ENCODE peak calls at places on chromosomes 12 and 14, in ten cellular contexts. One of them, this sample, is unnamed.
A peak's percentile ranks its signal among the peaks of the same experiment; 100 is the strongest.

GRCh38 chr14:70422538-70422937 is 5.6 kb upstream of the SYNJ2BP start:
- DNase-seq in Peyer's patch: no peak
- DNase-seq in lower leg skin: no peak
- DNase-seq in ovary: no peak
- DNase-seq in A549: no peak
- DNase-seq in GM12892: no peak
- DNase-seq in uterus: no peak
- DNase-seq in stomach: no peak
- DNase-seq in K562: no peak
- DNase-seq in suprapubic skin: no peak
- DNase-seq in this sample: no peak

GRCh38 chr12:130826151-130826801 is 12.8 kb downstream of the STX2 start:
- DNase-seq in Peyer's patch: peak; percentile 39
- DNase-seq in lower leg skin: no peak
- DNase-seq in ovary: peak; percentile 49
- DNase-seq in A549: peak; percentile 76
- DNase-seq in GM12892: no peak
- DNase-seq in uterus: no peak
- DNase-seq in stomach: no peak
- DNase-seq in K562: peak; percentile 89
- DNase-seq in suprapubic skin: no peak
- DNase-seq in this sample: peak; percentile 67

GRCh38 chr12:131869871-131870418 is 24.5 kb upstream of the ULK1 start:
- DNase-seq in Peyer's patch: no peak
- DNase-seq in lower leg skin: no peak
- DNase-seq in ovary: no peak
- DNase-seq in A549: peak; percentile 87
- DNase-seq in GM12892: no peak
- DNase-seq in uterus: no peak
- DNase-seq in stomach: no peak
- DNase-seq in K562: no peak
- DNase-seq in suprapubic skin: no peak
- DNase-seq in this sample: peak; percentile 63

GRCh38 chr12:131415781-131416180 is 295.1 kb upstream of the SFSWAP start:
- DNase-seq in Peyer's patch: no peak
- DNase-seq in lower leg skin: no peak
- DNase-seq in ovary: no peak
- DNase-seq in A549: peak; percentile 56
- DNase-seq in GM12892: no peak
- DNase-seq in uterus: no peak
- DNase-seq in stomach: no peak
- DNase-seq in K562: peak; percentile 92
- DNase-seq in suprapubic skin: no peak
- DNase-seq in this sample: no peak

GRCh38 chr14:25049559-25050493 is at the start of gene STXBP6:
- DNase-seq in Peyer's patch: no peak
- DNase-seq in lower leg skin: peak; percentile 51
- DNase-seq in ovary: peak; percentile 50
- DNase-seq in A549: peak; percentile 35
- DNase-seq in GM12892: peak; percentile 25
- DNase-seq in uterus: peak; percentile 70
- DNase-seq in stomach: peak; percentile 77
- DNase-seq in K562: no peak
- DNase-seq in suprapubic skin: peak; percentile 80
- DNase-seq in this sample: no peak

GRCh38 chr12:48125985-48126384 is 6.8 kb downstream of the PFKM start:
- DNase-seq in Peyer's patch: no peak
- DNase-seq in lower leg skin: no peak
- DNase-seq in ovary: no peak
- DNase-seq in A549: no peak
- DNase-seq in GM12892: no peak
- DNase-seq in uterus: no peak
- DNase-seq in stomach: no peak
- DNase-seq in K562: no peak
- DNase-seq in suprapubic skin: no peak
- DNase-seq in this sample: no peak

GRCh38 chr14:60094306-60094897 is 2.7 kb downstream of the PCNX4 start:
- DNase-seq in Peyer's patch: no peak
- DNase-seq in lower leg skin: no peak
- DNase-seq in ovary: no peak
- DNase-seq in A549: peak; percentile 16
- DNase-seq in GM12892: no peak
- DNase-seq in uterus: no peak
- DNase-seq in stomach: no peak
- DNase-seq in K562: peak; percentile 44
- DNase-seq in suprapubic skin: no peak
- DNase-seq in this sample: no peak

GRCh38 chr12:14647028-14647750 is 49.2 kb downstream of the GUCY2C start:
- DNase-seq in Peyer's patch: no peak
- DNase-seq in lower leg skin: no peak
- DNase-seq in ovary: no peak
- DNase-seq in A549: no peak
- DNase-seq in GM12892: no peak
- DNase-seq in uterus: no peak
- DNase-seq in stomach: no peak
- DNase-seq in K562: no peak
- DNase-seq in suprapubic skin: no peak
- DNase-seq in this sample: no peak

GRCh38 chr14:87877877-87878276 is 115.1 kb downstream of the GALC start:
- DNase-seq in Peyer's patch: no peak
- DNase-seq in lower leg skin: no peak
- DNase-seq in ovary: no peak
- DNase-seq in A549: no peak
- DNase-seq in GM12892: no peak
- DNase-seq in uterus: no peak
- DNase-seq in stomach: no peak
- DNase-seq in K562: no peak
- DNase-seq in suprapubic skin: no peak
- DNase-seq in this sample: no peak

GRCh38 chr12:65487679-65488078 is 209.2 kb downstream of the MSRB3 start:
- DNase-seq in Peyer's patch: no peak
- DNase-seq in lower leg skin: no peak
- DNase-seq in ovary: no peak
- DNase-seq in A549: no peak
- DNase-seq in GM12892: no peak
- DNase-seq in uterus: no peak
- DNase-seq in stomach: no peak
- DNase-seq in K562: no peak
- DNase-seq in suprapubic skin: no peak
- DNase-seq in this sample: no peak

GRCh38 chr14:22547309-22547947 is 41.6 kb downstream of the DAD1 start:
- DNase-seq in Peyer's patch: no peak
- DNase-seq in lower leg skin: no peak
- DNase-seq in ovary: no peak
- DNase-seq in A549: no peak
- DNase-seq in GM12892: no peak
- DNase-seq in uterus: no peak
- DNase-seq in stomach: no peak
- DNase-seq in K562: no peak
- DNase-seq in suprapubic skin: no peak
- DNase-seq in this sample: no peak

GRCh38 chr12:29223431-29223830 is 74.4 kb downstream of the FAR2 start:
- DNase-seq in Peyer's patch: no peak
- DNase-seq in lower leg skin: no peak
- DNase-seq in ovary: no peak
- DNase-seq in A549: no peak
- DNase-seq in GM12892: no peak
- DNase-seq in uterus: no peak
- DNase-seq in stomach: no peak
- DNase-seq in K562: no peak
- DNase-seq in suprapubic skin: no peak
- DNase-seq in this sample: no peak

GRCh38 chr12:49330631-49331359 is 6.2 kb downstream of the C1QL4 start:
- DNase-seq in Peyer's patch: no peak
- DNase-seq in lower leg skin: no peak
- DNase-seq in ovary: no peak
- DNase-seq in A549: no peak
- DNase-seq in GM12892: no peak
- DNase-seq in uterus: no peak
- DNase-seq in stomach: peak; percentile 20
- DNase-seq in K562: no peak
- DNase-seq in suprapubic skin: peak; percentile 60
- DNase-seq in this sample: no peak

GRCh38 chr14:59337151-59337611 is 128.0 kb downstream of the GPR135 start:
- DNase-seq in Peyer's patch: no peak
- DNase-seq in lower leg skin: peak; percentile 68
- DNase-seq in ovary: peak; percentile 78
- DNase-seq in A549: no peak
- DNase-seq in GM12892: no peak
- DNase-seq in uterus: peak; percentile 81
- DNase-seq in stomach: peak; percentile 29
- DNase-seq in K562: no peak
- DNase-seq in suprapubic skin: peak; percentile 78
- DNase-seq in this sample: no peak

GRCh38 chr12:72509893-72510292 is 237.7 kb downstream of the TRHDE start:
- DNase-seq in Peyer's patch: no peak
- DNase-seq in lower leg skin: no peak
- DNase-seq in ovary: no peak
- DNase-seq in A549: no peak
- DNase-seq in GM12892: no peak
- DNase-seq in uterus: no peak
- DNase-seq in stomach: no peak
- DNase-seq in K562: no peak
- DNase-seq in suprapubic skin: no peak
- DNase-seq in this sample: no peak

GRCh38 chr14:104865069-104865630 is at the start of gene CEP170B:
- DNase-seq in Peyer's patch: peak; percentile 18
- DNase-seq in lower leg skin: no peak
- DNase-seq in ovary: no peak
- DNase-seq in A549: peak; percentile 39
- DNase-seq in GM12892: peak; percentile 71
- DNase-seq in uterus: no peak
- DNase-seq in stomach: peak; percentile 68
- DNase-seq in K562: peak; percentile 85
- DNase-seq in suprapubic skin: peak; percentile 67
- DNase-seq in this sample: peak; percentile 82

GRCh38 chr12:124727244-124727673 is 136.4 kb downstream of the SCARB1 start:
- DNase-seq in Peyer's patch: peak; percentile 48
- DNase-seq in lower leg skin: peak; percentile 80
- DNase-seq in ovary: peak; percentile 56
- DNase-seq in A549: no peak
- DNase-seq in GM12892: no peak
- DNase-seq in uterus: peak; percentile 42
- DNase-seq in stomach: peak; percentile 43
- DNase-seq in K562: peak; percentile 38
- DNase-seq in suprapubic skin: peak; percentile 92
- DNase-seq in this sample: peak; percentile 65

GRCh38 chr12:121796855-121797751 is 3.6 kb upstream of the RHOF start:
- DNase-seq in Peyer's patch: no peak
- DNase-seq in lower leg skin: peak; percentile 89
- DNase-seq in ovary: peak; percentile 87
- DNase-seq in A549: peak; percentile 96
- DNase-seq in GM12892: no peak
- DNase-seq in uterus: peak; percentile 90
- DNase-seq in stomach: peak; percentile 98
- DNase-seq in K562: peak; percentile 91
- DNase-seq in suprapubic skin: peak; percentile 93
- DNase-seq in this sample: peak; percentile 94

GRCh38 chr12:121798807-121799174 is 5.0 kb upstream of the SETD1B start:
- DNase-seq in Peyer's patch: no peak
- DNase-seq in lower leg skin: no peak
- DNase-seq in ovary: no peak
- DNase-seq in A549: no peak
- DNase-seq in GM12892: no peak
- DNase-seq in uterus: no peak
- DNase-seq in stomach: no peak
- DNase-seq in K562: no peak
- DNase-seq in suprapubic skin: no peak
- DNase-seq in this sample: no peak

GRCh38 chr12:121799175-121799841 is 4.5 kb upstream of the SETD1B start:
- DNase-seq in Peyer's patch: no peak
- DNase-seq in lower leg skin: peak; percentile 82
- DNase-seq in ovary: peak; percentile 74
- DNase-seq in A549: peak; percentile 94
- DNase-seq in GM12892: peak; percentile 59
- DNase-seq in uterus: peak; percentile 77
- DNase-seq in stomach: peak; percentile 61
- DNase-seq in K562: peak; percentile 86
- DNase-seq in suprapubic skin: peak; percentile 85
- DNase-seq in this sample: peak; percentile 86

GRCh38 chr12:121799842-121800693 is 3.7 kb upstream of the SETD1B start:
- DNase-seq in Peyer's patch: peak; percentile 79
- DNase-seq in lower leg skin: peak; percentile 91
- DNase-seq in ovary: peak; percentile 96
- DNase-seq in A549: peak; percentile 91
- DNase-seq in GM12892: peak; percentile 78
- DNase-seq in uterus: peak; percentile 95
- DNase-seq in stomach: peak; percentile 90
- DNase-seq in K562: peak; percentile 89
- DNase-seq in suprapubic skin: peak; percentile 94
- DNase-seq in this sample: peak; percentile 97

GRCh38 chr12:121797937-121798801 is 4.7 kb upstream of the RHOF start:
- DNase-seq in Peyer's patch: no peak
- DNase-seq in lower leg skin: no peak
- DNase-seq in ovary: peak; percentile 80
- DNase-seq in A549: peak; percentile 22
- DNase-seq in GM12892: no peak
- DNase-seq in uterus: peak; percentile 77
- DNase-seq in stomach: peak; percentile 76
- DNase-seq in K562: peak; percentile 65
- DNase-seq in suprapubic skin: peak; percentile 84
- DNase-seq in this sample: no peak
- TF ChIP-seq POLR2A in Peyer's patch: peak; percentile 79
- TF ChIP-seq POLR2A in lower leg skin: no peak
- TF ChIP-seq POLR2A in ovary: no peak
- TF ChIP-seq POLR2A in A549: no peak
- TF ChIP-seq POLR2A in GM12892: no peak
- TF ChIP-seq POLR2A in uterus: no peak
- TF ChIP-seq POLR2A in stomach: no peak
- TF ChIP-seq POLR2A in K562: peak; percentile 33
- TF ChIP-seq POLR2A in suprapubic skin: no peak
- TF ChIP-seq POLR2A in this sample: no peak

GRCh38 chr12:10067942-10068341 is 30.8 kb downstream of the CLEC1A start:
- DNase-seq in Peyer's patch: no peak
- DNase-seq in lower leg skin: no peak
- DNase-seq in ovary: no peak
- DNase-seq in A549: no peak
- DNase-seq in GM12892: no peak
- DNase-seq in uterus: no peak
- DNase-seq in stomach: no peak
- DNase-seq in K562: no peak
- DNase-seq in suprapubic skin: no peak
- DNase-seq in this sample: no peak
- TF ChIP-seq POLR2A in Peyer's patch: no peak
- TF ChIP-seq POLR2A in lower leg skin: no peak
- TF ChIP-seq POLR2A in ovary: no peak
- TF ChIP-seq POLR2A in A549: no peak
- TF ChIP-seq POLR2A in GM12892: no peak
- TF ChIP-seq POLR2A in uterus: no peak
- TF ChIP-seq POLR2A in stomach: no peak
- TF ChIP-seq POLR2A in K562: no peak
- TF ChIP-seq POLR2A in suprapubic skin: no peak
- TF ChIP-seq POLR2A in this sample: no peak

GRCh38 chr14:37197421-37198272 is at the start of gene MIPOL1:
- DNase-seq in Peyer's patch: no peak
- DNase-seq in lower leg skin: peak; percentile 45
- DNase-seq in ovary: peak; percentile 85
- DNase-seq in A549: peak; percentile 89
- DNase-seq in GM12892: no peak
- DNase-seq in uterus: peak; percentile 89
- DNase-seq in stomach: peak; percentile 88
- DNase-seq in K562: peak; percentile 86
- DNase-seq in suprapubic skin: peak; percentile 76
- DNase-seq in this sample: no peak
- TF ChIP-seq POLR2A in Peyer's patch: no peak
- TF ChIP-seq POLR2A in lower leg skin: no peak
- TF ChIP-seq POLR2A in ovary: peak; percentile 44
- TF ChIP-seq POLR2A in A549: peak; percentile 75
- TF ChIP-seq POLR2A in GM12892: no peak
- TF ChIP-seq POLR2A in uterus: peak; percentile 55
- TF ChIP-seq POLR2A in stomach: no peak
- TF ChIP-seq POLR2A in K562: peak; percentile 83
- TF ChIP-seq POLR2A in suprapubic skin: no peak
- TF ChIP-seq POLR2A in this sample: no peak

GRCh38 chr12:106248177-106248848 is 493 bp upstream of the CKAP4 start:
- DNase-seq in Peyer's patch: peak; percentile 53
- DNase-seq in lower leg skin: peak; percentile 62
- DNase-seq in ovary: peak; percentile 74
- DNase-seq in A549: peak; percentile 65
- DNase-seq in GM12892: peak; percentile 34
- DNase-seq in uterus: peak; percentile 71
- DNase-seq in stomach: peak; percentile 62
- DNase-seq in K562: no peak
- DNase-seq in suprapubic skin: peak; percentile 87
- DNase-seq in this sample: peak; percentile 74
- TF ChIP-seq POLR2A in Peyer's patch: no peak
- TF ChIP-seq POLR2A in lower leg skin: no peak
- TF ChIP-seq POLR2A in ovary: no peak
- TF ChIP-seq POLR2A in A549: no peak
- TF ChIP-seq POLR2A in GM12892: no peak
- TF ChIP-seq POLR2A in uterus: no peak
- TF ChIP-seq POLR2A in stomach: no peak
- TF ChIP-seq POLR2A in K562: no peak
- TF ChIP-seq POLR2A in suprapubic skin: no peak
- TF ChIP-seq POLR2A in this sample: no peak

This sample was measured in H54.